ENCODE peak calls at places on chromosomes 4 and X, in six cellular contexts. V is neuronal stem cell, N is fibroblast of lung, Z is HCT116, E is mammary epithelial cell, O is Karpas-422. M is an unnamed sample.

GRCh38 chr4:172515266-172515879 is 653.2 kb upstream of the GALNT7 start:
- DNase-seq in O (no peak), N (no peak), Z (no peak), E (no peak), V (no peak), M (no peak)

GRCh38 chr4:87058272-87059073 is 123.7 kb downstream of the AFF1 start:
- DNase-seq in Z (peak; percentile 29), V (no peak), E (peak; percentile 68), O (no peak), N (no peak), M (no peak)

GRCh38 chr4:155659168-155659567 is 7.5 kb upstream of the GUCY1A1 start:
- DNase-seq in E (no peak), V (no peak), Z (no peak), N (no peak), O (peak; percentile 71), M (no peak)

GRCh38 chr4:169604131-169604900 is 8.1 kb downstream of the NEK1 start:
- DNase-seq in V (no peak), E (peak; percentile 78), O (no peak), Z (no peak), N (peak; percentile 73), M (no peak)

GRCh38 chr4:48109413-48110263 is 24.4 kb downstream of the TXK start:
- DNase-seq in Z (peak; percentile 60), E (peak; percentile 54), O (peak; percentile 75), V (no peak), N (peak; percentile 56), M (no peak)

GRCh38 chrX:39969099-39969825 is 128.5 kb downstream of the BCOR start:
- DNase-seq in V (no peak), E (no peak), O (no peak), Z (no peak), N (no peak), M (no peak)

GRCh38 chr4:24686866-24687672 is 102.7 kb upstream of the DHX15 start:
- DNase-seq in N (peak; percentile 6), V (peak; percentile 18), Z (peak; percentile 36), O (peak; percentile 65), E (no peak), M (no peak)

GRCh38 chrX:15146515-15146914 is 123.4 kb downstream of the ASB9 start:
- DNase-seq in O (peak; percentile 63), Z (no peak), N (peak; percentile 5), E (no peak), V (no peak), M (no peak)

GRCh38 chrX:12804655-12805054 is 13.4 kb downstream of the PRPS2 start:
- DNase-seq in V (no peak), Z (no peak), E (peak; percentile 7), O (no peak), N (no peak), M (no peak)

GRCh38 chr4:8336412-8337075 is 67.0 kb downstream of the HTRA3 start:
- DNase-seq in N (no peak), O (no peak), Z (no peak), V (no peak), E (peak; percentile 95), M (no peak)

GRCh38 chrX:153471663-153472280 is 1.4 kb upstream of the HAUS7 start:
- DNase-seq in Z (no peak), O (no peak), V (no peak), N (no peak), E (no peak), M (no peak)

GRCh38 chr4:74499986-74500781 is 55.2 kb downstream of the AREG start:
- DNase-seq in V (no peak), Z (no peak), O (no peak), N (no peak), E (peak; percentile 37), M (no peak)

GRCh38 chrX:19595036-19595435 is 79.7 kb upstream of the MAP3K15 start:
- DNase-seq in E (no peak), Z (no peak), N (peak; percentile 31), V (no peak), O (no peak), M (peak; percentile 34)

GRCh38 chr4:16642897-16643296 is 255.5 kb downstream of the LDB2 start:
- DNase-seq in V (no peak), Z (no peak), O (no peak), E (no peak), N (peak; percentile 30), M (no peak)

GRCh38 chrX:9180623-9181022 is 146.7 kb upstream of the FAM9B start:
- DNase-seq in Z (no peak), V (no peak), O (no peak), N (no peak), E (no peak), M (no peak)

GRCh38 chr4:30716158-30716557 is 4.0 kb upstream of the PCDH7 start:
- DNase-seq in N (peak; percentile 68), E (peak; percentile 19), O (no peak), V (peak; percentile 21), Z (peak; percentile 72), M (no peak)

GRCh38 chrX:50484662-50485061 is 14.0 kb upstream of the DGKK start:
- DNase-seq in N (no peak), Z (no peak), E (no peak), V (no peak), O (no peak), M (no peak)

GRCh38 chr4:87559090-87559837 is 30.1 kb upstream of the SPARCL1 start:
- DNase-seq in E (no peak), V (peak; percentile 14), O (peak; percentile 67), N (no peak), Z (no peak), M (no peak)

GRCh38 chrX:46754450-46755075 is 4.4 kb downstream of the SLC9A7 start:
- DNase-seq in V (no peak), Z (no peak), N (no peak), O (no peak), E (no peak), M (no peak)

GRCh38 chrX:10922158-10922557 is 189.0 kb upstream of the HCCS start:
- DNase-seq in Z (no peak), E (peak; percentile 62), O (no peak), V (no peak), N (peak; percentile 81), M (peak; percentile 10)

GRCh38 chr4:183434264-183435045 is 10.0 kb upstream of the CDKN2AIP start:
- DNase-seq in Z (no peak), V (no peak), N (no peak), E (no peak), O (no peak), M (peak; percentile 35)

GRCh38 chr4:6128221-6128871 is 72.0 kb downstream of the JAKMIP1 start:
- DNase-seq in V (peak; percentile 54), O (no peak), Z (no peak), E (no peak), N (no peak), M (no peak)

GRCh38 chrX:105191878-105192277 is 28.6 kb downstream of the TEX13A start:
- DNase-seq in O (peak; percentile 63), V (no peak), E (peak; percentile 20), Z (no peak), N (no peak), M (no peak)

GRCh38 chrX:141133272-141133671 is 43.7 kb downstream of the LDOC1 start:
- DNase-seq in Z (no peak), E (peak; percentile 50), N (no peak), O (no peak), V (no peak), M (no peak)

GRCh38 chr4:176563591-176563990 is 229.1 kb downstream of the VEGFC start:
- DNase-seq in Z (no peak), E (no peak), N (peak; percentile 91), V (no peak), O (no peak), M (no peak)

GRCh38 chrX:1391370-1391706 is 575 bp downstream of the SLC25A6 start:
- DNase-seq in N (no peak), V (peak; percentile 87), Z (no peak), O (no peak), E (no peak), M (no peak)

DNA sequence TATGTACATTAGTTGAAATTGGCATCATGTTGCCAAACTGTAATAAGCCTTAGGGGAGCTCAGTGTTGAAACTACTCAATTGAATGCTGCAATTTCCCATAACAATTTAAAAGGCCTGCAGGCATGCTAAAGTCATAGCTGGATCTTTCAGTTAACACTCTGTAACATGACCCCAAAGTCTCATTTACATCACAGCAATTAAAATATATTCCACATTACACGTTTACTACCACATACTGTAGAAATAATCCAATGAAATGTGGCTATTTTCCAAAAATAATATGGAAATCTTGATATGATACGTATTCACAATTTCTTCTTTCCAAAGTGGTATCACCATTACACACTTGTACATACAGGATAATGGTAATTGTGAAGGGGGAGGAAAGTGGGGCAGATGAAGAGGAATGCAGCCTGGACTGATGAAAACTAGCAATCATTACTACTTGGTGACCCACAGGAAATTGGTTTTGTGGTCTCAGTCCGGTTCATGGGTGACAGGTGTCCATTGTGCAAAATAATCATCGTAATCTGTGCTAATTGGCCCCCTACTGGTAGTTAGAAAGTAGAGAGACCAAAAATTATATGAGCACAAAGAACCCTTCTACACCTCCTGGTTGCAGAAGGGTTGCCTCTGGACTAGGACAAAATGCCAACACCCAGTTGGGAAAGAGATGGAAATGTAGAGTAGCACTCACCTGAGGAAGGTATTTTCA is 63.7 kb downstream of the TENM3 start:
- DNase-seq in O (no peak), N (peak; percentile 44), E (peak; percentile 67), V (no peak), Z (no peak), M (no peak)
- H3K4me3 ChIP-seq in O (no peak overlapping the region), N (no peak overlapping the region), E (peak overlapping the region; percentile 3), V (no peak overlapping the region), Z (no peak overlapping the region), M (no peak overlapping the region)

GRCh38 chr4:123505457-123506310 is 109.1 kb downstream of the SPRY1 start:
- DNase-seq in O (no peak), E (no peak), Z (no peak), N (peak; percentile 66), V (peak; percentile 82), M (no peak)

GRCh38 chr4:123503698-123504389 is 107.2 kb downstream of the SPRY1 start:
- DNase-seq in V (no peak), Z (no peak), O (no peak), N (no peak), E (no peak), M (no peak)

GRCh38 chr4:123505077-123505456 is 108.5 kb downstream of the SPRY1 start:
- DNase-seq in E (no peak), N (peak; percentile 52), V (no peak), Z (no peak), O (no peak), M (no peak)

GRCh38 chr4:123510666-123511065 is 114.1 kb downstream of the SPRY1 start:
- DNase-seq in O (no peak), E (no peak), N (no peak), V (no peak), Z (no peak), M (no peak)

DNA sequence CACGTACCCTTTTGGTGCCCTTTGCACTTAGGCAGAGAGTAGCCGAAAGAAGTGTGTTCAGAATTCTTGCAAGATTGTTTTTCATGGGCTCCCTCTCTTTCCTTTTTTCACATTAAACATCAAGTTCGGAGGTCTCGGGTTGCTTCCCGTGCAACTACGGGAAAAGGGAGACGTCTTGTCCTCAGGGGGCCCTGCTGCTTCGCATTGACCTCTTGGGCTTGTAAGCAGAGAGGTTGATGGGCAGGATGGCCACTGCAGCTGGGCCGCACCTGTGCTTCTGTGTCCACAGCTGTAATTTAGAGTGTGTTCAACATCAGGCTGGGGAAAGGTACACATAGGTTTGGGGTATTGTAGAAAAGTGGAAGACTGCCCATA is 109.7 kb downstream of the SPRY1 start:
- DNase-seq in Z (no peak), N (no peak), E (no peak), O (no peak), V (no peak), M (no peak)
- H3K9ac ChIP-seq in Z (no peak overlapping the region), N (no peak overlapping the region), E (no peak overlapping the region), O (no peak overlapping the region), V (no peak overlapping the region), M (no peak overlapping the region)

GRCh38 chr4:102333792-102334191 is 11.5 kb downstream of the SLC39A8 start:
- DNase-seq in N (no peak), E (no peak), Z (no peak), O (no peak), V (no peak), M (no peak)
- H3K27ac ChIP-seq in N (no peak overlapping the region), E (no peak overlapping the region), Z (no peak overlapping the region), O (no peak overlapping the region), V (no peak overlapping the region), M (no peak overlapping the region)

GRCh38 chr4:55395218-55395528 is 584 bp upstream of the TMEM165 start:
- DNase-seq in N (no peak), O (no peak), V (no peak), Z (no peak), E (no peak), M (no peak)
- H3K4me3 ChIP-seq in N (peak overlapping the region; percentile 84), O (peak overlapping the region; percentile 83), V (peak overlapping the region; percentile 79), Z (peak overlapping the region; percentile 80), E (peak overlapping the region; percentile 74), M (peak overlapping the region; percentile 95)